ENCODE peak calls at places on chromosome 15, in seven cellular contexts. O is activated effector memory CD4-positive, alpha-beta T cell treated with anti-CD3 and anti-CD28 coated beads, Interleukin-2, amount 50 U/mL, for 16 hours; T is iPS-NIHi11; N is coronary artery; Q is Karpas-422; W is progenitor cell of endocrine pancreas; A is endothelial cell. Z is an unnamed sample.

GRCh38 chr15:62752687-62753517 is 289.6 kb upstream of the TPM1 start:
- DNase-seq in O (no peak), T (no peak), N (no peak), Q (no peak), W (no peak), A (no peak), Z (no peak)

GRCh38 chr15:39127925-39128617 is 452.8 kb upstream of the THBS1 start:
- DNase-seq in O (no peak), T (peak), N (no peak), Q (no peak), W (no peak), A (no peak), Z (no peak)

GRCh38 chr15:64379216-64379960 is 1.9 kb downstream of the PCLAF start:
- DNase-seq in O (no peak), T (no peak), N (no peak), Q (no peak), W (no peak), A (no peak), Z (no peak)

GRCh38 chr15:70748281-70748747 is 15.0 kb downstream of the UACA start:
- DNase-seq in O (no peak), T (no peak), N (no peak), Q (no peak), W (no peak), A (no peak), Z (no peak)

GRCh38 chr15:45397116-45397665 is 18.8 kb upstream of the GATM start:
- DNase-seq in O (no peak), T (no peak), N (no peak), Q (no peak), W (no peak), A (no peak), Z (no peak)

GRCh38 chr15:40106203-40107161 is 2.2 kb downstream of the BMF start:
- DNase-seq in O (no peak), T (peak), N (peak), Q (peak), W (peak), A (peak), Z (no peak)

GRCh38 chr15:74648051-74648622 is 32.5 kb downstream of the CLK3 start:
- DNase-seq in O (no peak), T (no peak), N (no peak), Q (no peak), W (no peak), A (no peak), Z (no peak)

GRCh38 chr15:43943511-43943910 is 116.7 kb downstream of the WDR76 start:
- DNase-seq in O (no peak), T (no peak), N (no peak), Q (no peak), W (no peak), A (no peak), Z (no peak)

GRCh38 chr15:73127302-73127936 is 75.2 kb downstream of the NEO1 start:
- DNase-seq in O (peak), T (peak), N (no peak), Q (peak), W (no peak), A (peak), Z (no peak)

GRCh38 chr15:41438206-41438605 is 21.3 kb downstream of the RTF1 start:
- DNase-seq in O (peak), T (no peak), N (no peak), Q (no peak), W (no peak), A (no peak), Z (no peak)

GRCh38 chr15:68177747-68178146 is 27.4 kb downstream of the CALML4 start:
- DNase-seq in O (no peak), T (no peak), N (no peak), Q (no peak), W (no peak), A (no peak), Z (no peak)

GRCh38 chr15:43383070-43383469 is 12.2 kb downstream of the TUBGCP4 start:
- DNase-seq in O (no peak), T (no peak), N (no peak), Q (no peak), W (no peak), A (no peak), Z (no peak)

GRCh38 chr15:79007066-79007465 is 62.2 kb upstream of the CTSH start:
- DNase-seq in O (no peak), T (peak), N (no peak), Q (peak), W (peak), A (peak), Z (no peak)

GRCh38 chr15:92643849-92644815 is 11.4 kb downstream of the FAM174B start:
- DNase-seq in O (no peak), T (no peak), N (no peak), Q (no peak), W (no peak), A (no peak), Z (peak)

GRCh38 chr15:78360958-78361714 is 21.0 kb downstream of the CRABP1 start:
- DNase-seq in O (no peak), T (peak), N (no peak), Q (peak), W (no peak), A (no peak), Z (peak)

GRCh38 chr15:50260969-50261496 is 4.5 kb downstream of the HDC start:
- DNase-seq in O (no peak), T (no peak), N (no peak), Q (no peak), W (no peak), A (no peak), Z (no peak)

GRCh38 chr15:65980824-65981456 is 111.6 kb downstream of the RAB11A start:
- DNase-seq in O (no peak), T (peak), N (no peak), Q (peak), W (peak), A (peak), Z (no peak)

GRCh38 chr15:33048255-33048654 is 146.3 kb downstream of the FMN1 start:
- DNase-seq in O (no peak), T (no peak), N (no peak), Q (no peak), W (no peak), A (no peak), Z (no peak)

GRCh38 chr15:28098360-28098765 is 752 bp downstream of the OCA2 start:
- DNase-seq in O (no peak), T (no peak), N (no peak), Q (no peak), W (no peak), A (no peak), Z (no peak)

GRCh38 chr15:89820651-89821611 is 6.3 kb upstream of the ANPEP start:
- DNase-seq in O (no peak), T (no peak), N (no peak), Q (no peak), W (no peak), A (no peak), Z (peak)

GRCh38 chr15:74847462-74847861 is 4.5 kb upstream of the ULK3 start:
- DNase-seq in O (no peak), T (no peak), N (no peak), Q (no peak), W (no peak), A (no peak), Z (no peak)

GRCh38 chr15:63528138-63528659 is 23.8 kb downstream of the USP3 start:
- DNase-seq in O (no peak), T (no peak), N (no peak), Q (no peak), W (no peak), A (no peak), Z (no peak)

GRCh38 chr15:36644156-36644896 is 64.9 kb downstream of the CDIN1 start:
- DNase-seq in O (no peak), T (no peak), N (no peak), Q (no peak), W (no peak), A (no peak), Z (no peak)

GRCh38 chr15:50670115-50670514 is 16.5 kb downstream of the TRPM7 start:
- DNase-seq in O (no peak), T (no peak), N (no peak), Q (no peak), W (no peak), A (no peak), Z (no peak)

GRCh38 chr15:40050788-40051615 is 12.0 kb upstream of the SRP14 start:
- DNase-seq in O (no peak), T (peak), N (peak), Q (no peak), W (no peak), A (no peak), Z (peak)

GRCh38 chr15:71044006-71044405 is 71.3 kb upstream of the THSD4 start:
- DNase-seq in O (no peak), T (no peak), N (no peak), Q (no peak), W (no peak), A (no peak), Z (no peak)

GRCh38 chr15:74010929-74011540 is 16.5 kb downstream of the PML start:
- DNase-seq in O (no peak), T (no peak), N (no peak), Q (no peak), W (no peak), A (no peak), Z (no peak)

Z was measured in mesenteric fat pad.